ENCODE peak calls at places on chromosome 2, in six cellular contexts. U is H9, V is IMR-90, G is mesenchymal stem cell, Z is trophoblast cell, X is H1. S is an unnamed sample.

GRCh38 chr2:196718796-196719564 is 79.5 kb downstream of the CCDC150 start:
- DNase-seq in U (peak), G (peak), Z (no peak), V (peak), X (no peak), S (peak)

GRCh38 chr2:152189622-152190495 is 14.3 kb upstream of the STAM2 start:
- DNase-seq in V (peak), X (no peak), U (no peak), G (peak), Z (peak), S (peak)

GRCh38 chr2:133812826-133813617 is 244.8 kb upstream of the NCKAP5 start:
- DNase-seq in U (no peak), V (peak), G (peak), X (no peak), Z (no peak), S (no peak)

GRCh38 chr2:65027611-65028244 is 28.5 kb upstream of the CEP68 start:
- DNase-seq in V (no peak), G (no peak), X (no peak), Z (peak), U (no peak), S (no peak)

GRCh38 chr2:121195036-121195435 is 90.0 kb downstream of the TFCP2L1 start:
- DNase-seq in U (no peak), G (no peak), Z (no peak), X (no peak), V (no peak), S (no peak)

GRCh38 chr2:1788478-1788959 is 44.2 kb upstream of the PXDN start:
- DNase-seq in U (no peak), V (no peak), X (no peak), G (no peak), Z (no peak), S (no peak)

GRCh38 chr2:158841839-158842238 is 46.7 kb downstream of the DAPL1 start:
- DNase-seq in X (no peak), Z (no peak), G (peak), V (peak), U (no peak), S (no peak)

GRCh38 chr2:70615222-70615621 is 61.6 kb upstream of the TGFA start:
- DNase-seq in Z (no peak), G (no peak), U (no peak), V (no peak), X (no peak), S (no peak)

GRCh38 chr2:30422437-30422805 is 24.6 kb upstream of the LCLAT1 start:
- DNase-seq in Z (no peak), U (no peak), G (peak), X (no peak), V (peak), S (no peak)

GRCh38 chr2:119240311-119241204 is 16.9 kb downstream of the STEAP3 start:
- DNase-seq in X (no peak), V (peak), U (peak), Z (peak), G (peak), S (no peak)

GRCh38 chr2:14634223-14634884 is 1.8 kb downstream of the LRATD1 start:
- DNase-seq in Z (peak), U (peak), V (peak), X (peak), G (peak), S (peak)

GRCh38 chr2:163259489-163259888 is 420.9 kb upstream of the KCNH7 start:
- DNase-seq in Z (no peak), G (peak), V (no peak), X (no peak), U (no peak), S (no peak)

GRCh38 chr2:72825271-72826155 is at the start of gene EXOC6B:
- DNase-seq in U (peak), Z (peak), X (peak), G (peak), V (peak), S (peak)
- H3K23ac ChIP-seq in U (no peak), Z (no peak), X (no peak), G (no peak), V (peak), S (peak)

DNA sequence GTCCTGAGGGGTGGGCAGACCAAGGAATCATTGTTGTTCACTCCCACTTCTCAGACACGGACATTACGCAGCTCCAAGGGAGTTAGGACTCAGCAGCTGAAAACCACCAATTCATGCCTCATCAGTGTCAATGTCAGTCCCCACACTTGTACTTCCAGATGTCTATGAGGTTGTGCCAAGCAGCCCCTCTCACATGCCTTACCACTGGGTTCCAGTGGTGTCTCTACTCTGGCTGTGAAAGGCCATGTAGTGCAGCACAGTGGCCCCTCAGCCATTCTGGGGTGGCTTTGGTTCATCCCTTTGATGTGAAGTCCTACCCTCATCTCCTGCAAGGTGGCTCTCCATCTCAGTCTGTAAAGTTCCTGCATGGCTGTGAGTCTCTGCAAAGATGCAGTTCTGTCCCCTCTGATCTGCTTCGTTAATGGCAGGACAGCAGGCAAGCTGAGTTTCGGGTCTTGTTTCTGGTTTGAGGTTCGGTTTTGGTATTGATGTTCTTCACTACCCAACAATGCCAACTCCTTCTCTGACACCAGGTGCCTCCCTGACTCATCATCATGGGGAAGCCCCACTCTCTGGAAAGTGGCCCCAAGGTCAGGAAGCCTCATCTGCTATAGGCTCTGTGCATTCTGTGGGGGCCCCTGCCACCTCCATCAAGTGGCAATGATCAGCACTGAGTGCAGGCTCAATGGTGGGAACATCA is 14.0 kb upstream of the COL6A3 start:
- DNase-seq in G (no peak), U (no peak), Z (no peak), V (no peak), X (no peak), S (no peak)
- H2BK5ac ChIP-seq in G (no peak), U (no peak), Z (no peak), V (no peak), X (no peak), S (no peak)

GRCh38 chr2:40997362-40997761 is 545.5 kb upstream of the SLC8A1 start:
- DNase-seq in V (no peak), Z (no peak), X (no peak), G (no peak), U (no peak), S (no peak)
- H2AFZ ChIP-seq in V (no peak), Z (no peak), X (peak), G (no peak), U (no peak), S (no peak)

GRCh38 chr2:105784577-105784976 is 39.9 kb downstream of the NCK2 start:
- DNase-seq in V (no peak), Z (no peak), U (no peak), G (no peak), X (no peak), S (no peak)

GRCh38 chr2:105788670-105789290 is 44.1 kb downstream of the NCK2 start:
- DNase-seq in U (no peak), V (peak), X (no peak), Z (no peak), G (no peak), S (no peak)

GRCh38 chr2:105785095-105785847 is 40.6 kb downstream of the NCK2 start:
- DNase-seq in Z (no peak), X (no peak), G (no peak), V (no peak), U (no peak), S (no peak)

GRCh38 chr2:105787376-105788318 is 42.9 kb downstream of the NCK2 start:
- DNase-seq in Z (no peak), V (no peak), U (no peak), X (no peak), G (no peak), S (no peak)

GRCh38 chr2:105786231-105787230 is 41.8 kb downstream of the NCK2 start:
- DNase-seq in V (no peak), U (no peak), G (no peak), X (no peak), Z (no peak), S (no peak)
- H3K23ac ChIP-seq in V (no peak), U (no peak), G (no peak), X (no peak), Z (no peak), S (peak)

DNA sequence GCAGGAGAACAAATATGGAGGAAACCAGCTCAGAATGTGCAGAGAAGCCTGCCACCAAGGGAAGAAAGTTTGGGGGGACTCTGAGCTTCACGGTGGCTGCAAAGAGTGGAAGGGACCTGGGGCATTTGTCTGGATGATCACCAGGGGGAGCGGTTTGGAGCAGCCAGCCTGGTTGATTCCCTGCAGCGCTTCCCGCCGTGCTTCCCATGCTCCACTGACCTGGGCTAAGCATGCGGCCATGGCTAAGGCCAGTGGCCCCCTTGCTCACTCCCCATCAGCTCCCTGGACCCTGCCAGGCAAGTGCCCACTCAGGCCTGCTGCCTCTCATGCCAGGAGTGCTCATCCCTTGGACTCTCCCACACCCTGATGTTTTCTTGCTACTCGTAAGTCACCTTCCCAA is 27.0 kb downstream of the NTSR2 start:
- DNase-seq in X (no peak), Z (no peak), U (no peak), G (no peak), V (no peak), S (no peak)
- H2BK5ac ChIP-seq in X (no peak), Z (no peak), U (no peak), G (no peak), V (no peak), S (no peak)

DNA sequence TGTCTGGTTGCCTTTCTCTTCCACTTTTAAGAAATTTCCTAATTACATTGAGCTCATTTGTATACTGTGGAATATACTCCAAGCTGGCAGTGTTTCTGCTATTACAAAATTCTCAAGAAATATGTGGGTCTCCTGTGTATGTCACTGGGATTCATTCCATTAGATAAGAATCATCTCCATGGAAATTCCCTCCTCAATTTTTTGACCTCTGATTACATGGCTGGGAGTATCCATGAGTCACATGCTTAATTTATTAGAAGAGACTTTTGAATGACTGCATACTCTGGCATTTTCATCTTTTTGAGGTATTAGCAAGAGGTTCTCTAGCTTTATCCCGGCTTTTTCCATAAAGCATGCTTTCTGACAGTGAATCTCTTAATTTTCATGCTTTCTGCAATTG is 665.5 kb upstream of the CNTNAP5 start:
- DNase-seq in Z (no peak), G (no peak), U (no peak), V (no peak), X (no peak), S (no peak)
- H2AFZ ChIP-seq in Z (no peak), G (no peak), U (no peak), V (no peak), X (no peak), S (no peak)

GRCh38 chr2:207092803-207093202 is 72.9 kb downstream of the KLF7 start:
- DNase-seq in U (no peak), V (no peak), Z (no peak), X (no peak), G (no peak), S (no peak)
- H3K23ac ChIP-seq in U (no peak), V (no peak), Z (no peak), X (no peak), G (no peak), S (no peak)

DNA sequence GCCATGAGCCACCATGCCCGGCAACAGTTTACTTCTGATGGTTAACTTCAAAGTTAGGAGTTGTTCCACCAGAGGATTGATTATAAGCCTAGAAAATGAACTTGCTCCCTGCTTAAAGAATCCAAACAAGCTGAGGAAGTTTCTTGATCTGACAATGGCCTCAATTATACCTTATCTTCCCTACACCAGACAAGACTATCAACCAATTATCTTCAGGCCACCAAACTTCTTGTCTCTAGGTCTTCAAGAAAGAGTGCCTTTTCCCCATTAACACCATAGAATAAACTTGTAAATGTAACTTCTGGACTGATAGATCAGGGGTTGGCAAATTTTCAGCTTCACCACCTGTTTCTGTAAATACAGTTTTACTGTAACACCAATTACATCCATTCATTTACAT is 15.0 kb downstream of the ZC3H8 start:
- DNase-seq in X (no peak), V (no peak), Z (no peak), U (no peak), G (no peak), S (no peak)
- H2BK5ac ChIP-seq in X (no peak), V (no peak), Z (no peak), U (no peak), G (no peak), S (no peak)

DNA sequence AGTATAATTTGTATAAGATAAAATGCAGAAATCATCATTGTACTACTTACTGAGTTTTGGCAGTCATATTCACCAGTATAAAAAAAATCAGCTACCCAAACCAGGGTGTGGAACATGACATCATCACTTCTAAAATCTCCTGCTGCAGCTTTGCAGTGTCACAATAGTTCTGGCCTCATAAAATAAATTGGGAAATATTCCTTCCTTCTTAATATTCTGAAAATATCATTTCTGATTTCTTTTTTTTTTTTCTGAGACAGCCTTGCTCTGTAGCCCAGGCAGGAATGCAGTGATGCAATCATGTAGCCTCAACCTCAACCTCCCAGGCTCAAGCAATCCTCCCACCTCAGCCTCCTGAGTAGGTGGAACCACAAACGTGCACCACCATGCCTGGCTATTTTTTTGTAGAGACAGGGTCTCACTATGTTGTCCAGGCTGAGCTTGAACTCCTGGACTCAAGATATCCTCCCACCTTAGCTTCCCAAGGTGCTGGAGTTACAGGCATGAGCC is 101.4 kb downstream of the TMEM18 start:
- DNase-seq in Z (no peak), X (no peak), V (no peak), U (no peak), G (no peak), S (no peak)
- H2AFZ ChIP-seq in Z (no peak), X (no peak), V (no peak), U (no peak), G (no peak), S (no peak)

DNA sequence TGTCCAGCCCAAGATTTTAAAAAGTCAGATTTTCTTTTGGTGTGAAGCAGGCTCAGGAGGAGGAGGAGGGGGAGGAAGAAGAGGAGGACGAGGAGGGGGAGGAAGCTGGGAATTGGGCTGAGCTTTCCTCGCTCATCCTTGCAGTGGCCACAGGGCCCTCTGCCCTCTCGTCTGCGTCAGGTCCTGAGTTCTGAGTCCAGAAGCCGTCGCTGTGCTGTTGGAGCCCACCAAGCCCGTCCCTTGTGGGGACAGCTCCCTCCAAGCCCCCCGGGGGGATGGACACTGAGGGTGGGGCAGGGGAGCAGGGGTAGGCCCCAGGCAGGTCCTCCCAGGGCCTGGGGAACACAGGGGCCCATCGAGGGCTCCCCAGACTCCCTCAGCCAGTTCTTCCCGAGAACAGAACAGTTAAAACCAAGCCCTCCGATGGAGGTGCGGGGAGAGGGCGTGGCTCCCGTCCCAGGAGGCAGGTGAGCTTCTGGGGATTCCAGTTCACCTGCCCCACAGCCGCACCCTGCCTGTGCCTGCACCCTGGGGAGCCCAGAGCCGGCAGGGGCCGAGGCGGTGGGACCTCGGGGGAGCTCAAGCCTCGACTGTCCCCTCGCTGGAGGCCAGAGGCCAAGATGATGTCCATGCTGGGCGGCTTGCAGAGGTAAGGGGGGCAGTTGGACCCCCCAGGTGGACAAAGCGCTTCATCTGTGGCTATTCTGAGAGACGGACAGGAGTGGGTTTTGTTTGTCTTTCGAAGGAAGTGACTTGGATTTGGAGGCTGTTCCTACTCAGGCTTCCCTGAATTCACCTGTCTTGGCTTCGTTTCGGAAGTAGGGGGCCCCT is at the start of gene GAL3ST2:
- DNase-seq in G (no peak), X (no peak), V (no peak), Z (no peak), U (no peak), S (no peak)
- H3K23ac ChIP-seq in G (no peak), X (no peak), V (no peak), Z (no peak), U (no peak), S (peak)